ENCODE peak calls at places on chromosomes 7 and 10, in ten cellular contexts. One of them, this sample, is unnamed.

GRCh38 chr10:129642427-129642826 is 175.4 kb downstream of the MGMT start:
- DNase-seq in HTR-8/SVneo: no peak
- DNase-seq in activated T-cell treated with anti-CD3 and anti-CD28 coated beads, Interleukin-2, amount 50 U/mL, for 24 hours: no peak
- DNase-seq in RWPE1: peak
- DNase-seq in GM19239: no peak
- DNase-seq in nucleus accumbens: no peak
- DNase-seq in astrocyte of the spinal cord: no peak
- DNase-seq in NCI-H1417 treated with DMSO at 0.1 percent for 48 hours: no peak
- DNase-seq in M059J: no peak
- DNase-seq in stimulated activated CD4-positive, alpha-beta T cell treated with anti-CD3 and anti-CD28 coated beads, TNF-alpha, amount 100 ng/mL, for 24 hours: no peak
- DNase-seq in this sample: no peak

GRCh38 chr7:137891016-137891655 is 44.4 kb upstream of the DGKI start:
- DNase-seq in HTR-8/SVneo: no peak
- DNase-seq in activated T-cell treated with anti-CD3 and anti-CD28 coated beads, Interleukin-2, amount 50 U/mL, for 24 hours: no peak
- DNase-seq in RWPE1: no peak
- DNase-seq in GM19239: no peak
- DNase-seq in nucleus accumbens: no peak
- DNase-seq in astrocyte of the spinal cord: no peak
- DNase-seq in NCI-H1417 treated with DMSO at 0.1 percent for 48 hours: no peak
- DNase-seq in M059J: no peak
- DNase-seq in stimulated activated CD4-positive, alpha-beta T cell treated with anti-CD3 and anti-CD28 coated beads, TNF-alpha, amount 100 ng/mL, for 24 hours: no peak
- DNase-seq in this sample: no peak

GRCh38 chr7:13800694-13801448 is 188.6 kb downstream of the ETV1 start:
- DNase-seq in HTR-8/SVneo: no peak
- DNase-seq in activated T-cell treated with anti-CD3 and anti-CD28 coated beads, Interleukin-2, amount 50 U/mL, for 24 hours: no peak
- DNase-seq in RWPE1: peak
- DNase-seq in GM19239: no peak
- DNase-seq in nucleus accumbens: no peak
- DNase-seq in astrocyte of the spinal cord: peak
- DNase-seq in NCI-H1417 treated with DMSO at 0.1 percent for 48 hours: no peak
- DNase-seq in M059J: peak
- DNase-seq in stimulated activated CD4-positive, alpha-beta T cell treated with anti-CD3 and anti-CD28 coated beads, TNF-alpha, amount 100 ng/mL, for 24 hours: no peak
- DNase-seq in this sample: no peak

GRCh38 chr10:21135396-21135973 is 238.4 kb upstream of the NEBL start:
- DNase-seq in HTR-8/SVneo: no peak
- DNase-seq in activated T-cell treated with anti-CD3 and anti-CD28 coated beads, Interleukin-2, amount 50 U/mL, for 24 hours: no peak
- DNase-seq in RWPE1: peak
- DNase-seq in GM19239: no peak
- DNase-seq in nucleus accumbens: no peak
- DNase-seq in astrocyte of the spinal cord: no peak
- DNase-seq in NCI-H1417 treated with DMSO at 0.1 percent for 48 hours: no peak
- DNase-seq in M059J: no peak
- DNase-seq in stimulated activated CD4-positive, alpha-beta T cell treated with anti-CD3 and anti-CD28 coated beads, TNF-alpha, amount 100 ng/mL, for 24 hours: no peak
- DNase-seq in this sample: no peak

GRCh38 chr10:35339946-35340345 is 3.6 kb downstream of the CCNY start:
- DNase-seq in HTR-8/SVneo: no peak
- DNase-seq in activated T-cell treated with anti-CD3 and anti-CD28 coated beads, Interleukin-2, amount 50 U/mL, for 24 hours: no peak
- DNase-seq in RWPE1: no peak
- DNase-seq in GM19239: no peak
- DNase-seq in nucleus accumbens: no peak
- DNase-seq in astrocyte of the spinal cord: no peak
- DNase-seq in NCI-H1417 treated with DMSO at 0.1 percent for 48 hours: no peak
- DNase-seq in M059J: no peak
- DNase-seq in stimulated activated CD4-positive, alpha-beta T cell treated with anti-CD3 and anti-CD28 coated beads, TNF-alpha, amount 100 ng/mL, for 24 hours: no peak
- DNase-seq in this sample: no peak

GRCh38 chr7:34096135-34096775 is 190.9 kb downstream of the BMPER start:
- DNase-seq in HTR-8/SVneo: peak
- DNase-seq in activated T-cell treated with anti-CD3 and anti-CD28 coated beads, Interleukin-2, amount 50 U/mL, for 24 hours: no peak
- DNase-seq in RWPE1: no peak
- DNase-seq in GM19239: no peak
- DNase-seq in nucleus accumbens: no peak
- DNase-seq in astrocyte of the spinal cord: peak
- DNase-seq in NCI-H1417 treated with DMSO at 0.1 percent for 48 hours: no peak
- DNase-seq in M059J: peak
- DNase-seq in stimulated activated CD4-positive, alpha-beta T cell treated with anti-CD3 and anti-CD28 coated beads, TNF-alpha, amount 100 ng/mL, for 24 hours: no peak
- DNase-seq in this sample: no peak

GRCh38 chr10:18071591-18071990 is 68.6 kb upstream of the CACNB2 start:
- DNase-seq in HTR-8/SVneo: no peak
- DNase-seq in activated T-cell treated with anti-CD3 and anti-CD28 coated beads, Interleukin-2, amount 50 U/mL, for 24 hours: no peak
- DNase-seq in RWPE1: no peak
- DNase-seq in GM19239: no peak
- DNase-seq in nucleus accumbens: no peak
- DNase-seq in astrocyte of the spinal cord: no peak
- DNase-seq in NCI-H1417 treated with DMSO at 0.1 percent for 48 hours: no peak
- DNase-seq in M059J: no peak
- DNase-seq in stimulated activated CD4-positive, alpha-beta T cell treated with anti-CD3 and anti-CD28 coated beads, TNF-alpha, amount 100 ng/mL, for 24 hours: no peak
- DNase-seq in this sample: no peak

GRCh38 chr10:97407211-97407951 is 6.2 kb upstream of the RRP12 start:
- DNase-seq in HTR-8/SVneo: peak
- DNase-seq in activated T-cell treated with anti-CD3 and anti-CD28 coated beads, Interleukin-2, amount 50 U/mL, for 24 hours: peak
- DNase-seq in RWPE1: peak
- DNase-seq in GM19239: peak
- DNase-seq in nucleus accumbens: no peak
- DNase-seq in astrocyte of the spinal cord: peak
- DNase-seq in NCI-H1417 treated with DMSO at 0.1 percent for 48 hours: peak
- DNase-seq in M059J: peak
- DNase-seq in stimulated activated CD4-positive, alpha-beta T cell treated with anti-CD3 and anti-CD28 coated beads, TNF-alpha, amount 100 ng/mL, for 24 hours: peak
- DNase-seq in this sample: peak

GRCh38 chr7:129343099-129343700 is 91.0 kb upstream of the STRIP2 start:
- DNase-seq in HTR-8/SVneo: peak
- DNase-seq in activated T-cell treated with anti-CD3 and anti-CD28 coated beads, Interleukin-2, amount 50 U/mL, for 24 hours: no peak
- DNase-seq in RWPE1: peak
- DNase-seq in GM19239: peak
- DNase-seq in nucleus accumbens: no peak
- DNase-seq in astrocyte of the spinal cord: peak
- DNase-seq in NCI-H1417 treated with DMSO at 0.1 percent for 48 hours: peak
- DNase-seq in M059J: peak
- DNase-seq in stimulated activated CD4-positive, alpha-beta T cell treated with anti-CD3 and anti-CD28 coated beads, TNF-alpha, amount 100 ng/mL, for 24 hours: no peak
- DNase-seq in this sample: no peak

GRCh38 chr7:3083350-3083749 is 39.7 kb upstream of the CARD11 start:
- DNase-seq in HTR-8/SVneo: no peak
- DNase-seq in activated T-cell treated with anti-CD3 and anti-CD28 coated beads, Interleukin-2, amount 50 U/mL, for 24 hours: no peak
- DNase-seq in RWPE1: no peak
- DNase-seq in GM19239: no peak
- DNase-seq in nucleus accumbens: no peak
- DNase-seq in astrocyte of the spinal cord: no peak
- DNase-seq in NCI-H1417 treated with DMSO at 0.1 percent for 48 hours: no peak
- DNase-seq in M059J: no peak
- DNase-seq in stimulated activated CD4-positive, alpha-beta T cell treated with anti-CD3 and anti-CD28 coated beads, TNF-alpha, amount 100 ng/mL, for 24 hours: no peak
- DNase-seq in this sample: no peak

GRCh38 chr10:74558897-74559296 is 267.5 kb upstream of the KAT6B start:
- DNase-seq in HTR-8/SVneo: no peak
- DNase-seq in activated T-cell treated with anti-CD3 and anti-CD28 coated beads, Interleukin-2, amount 50 U/mL, for 24 hours: no peak
- DNase-seq in RWPE1: no peak
- DNase-seq in GM19239: no peak
- DNase-seq in nucleus accumbens: no peak
- DNase-seq in astrocyte of the spinal cord: no peak
- DNase-seq in NCI-H1417 treated with DMSO at 0.1 percent for 48 hours: no peak
- DNase-seq in M059J: no peak
- DNase-seq in stimulated activated CD4-positive, alpha-beta T cell treated with anti-CD3 and anti-CD28 coated beads, TNF-alpha, amount 100 ng/mL, for 24 hours: no peak
- DNase-seq in this sample: no peak

GRCh38 chr10:31771345-31771831 is 157.2 kb downstream of the ARHGAP12 start:
- DNase-seq in HTR-8/SVneo: no peak
- DNase-seq in activated T-cell treated with anti-CD3 and anti-CD28 coated beads, Interleukin-2, amount 50 U/mL, for 24 hours: no peak
- DNase-seq in RWPE1: no peak
- DNase-seq in GM19239: no peak
- DNase-seq in nucleus accumbens: no peak
- DNase-seq in astrocyte of the spinal cord: peak
- DNase-seq in NCI-H1417 treated with DMSO at 0.1 percent for 48 hours: no peak
- DNase-seq in M059J: no peak
- DNase-seq in stimulated activated CD4-positive, alpha-beta T cell treated with anti-CD3 and anti-CD28 coated beads, TNF-alpha, amount 100 ng/mL, for 24 hours: no peak
- DNase-seq in this sample: no peak

GRCh38 chr10:79400567-79401004 is 44.8 kb downstream of the ZCCHC24 start:
- DNase-seq in HTR-8/SVneo: peak
- DNase-seq in activated T-cell treated with anti-CD3 and anti-CD28 coated beads, Interleukin-2, amount 50 U/mL, for 24 hours: peak
- DNase-seq in RWPE1: peak
- DNase-seq in GM19239: peak
- DNase-seq in nucleus accumbens: no peak
- DNase-seq in astrocyte of the spinal cord: no peak
- DNase-seq in NCI-H1417 treated with DMSO at 0.1 percent for 48 hours: no peak
- DNase-seq in M059J: peak
- DNase-seq in stimulated activated CD4-positive, alpha-beta T cell treated with anti-CD3 and anti-CD28 coated beads, TNF-alpha, amount 100 ng/mL, for 24 hours: peak
- DNase-seq in this sample: peak

GRCh38 chr7:145909956-145910611 is 206.5 kb upstream of the CNTNAP2 start:
- DNase-seq in HTR-8/SVneo: no peak
- DNase-seq in activated T-cell treated with anti-CD3 and anti-CD28 coated beads, Interleukin-2, amount 50 U/mL, for 24 hours: no peak
- DNase-seq in RWPE1: no peak
- DNase-seq in GM19239: peak
- DNase-seq in nucleus accumbens: no peak
- DNase-seq in astrocyte of the spinal cord: peak
- DNase-seq in NCI-H1417 treated with DMSO at 0.1 percent for 48 hours: no peak
- DNase-seq in M059J: peak
- DNase-seq in stimulated activated CD4-positive, alpha-beta T cell treated with anti-CD3 and anti-CD28 coated beads, TNF-alpha, amount 100 ng/mL, for 24 hours: no peak
- DNase-seq in this sample: no peak

GRCh38 chr7:69742237-69742636 is 144.0 kb downstream of the AUTS2 start:
- DNase-seq in HTR-8/SVneo: no peak
- DNase-seq in activated T-cell treated with anti-CD3 and anti-CD28 coated beads, Interleukin-2, amount 50 U/mL, for 24 hours: no peak
- DNase-seq in RWPE1: no peak
- DNase-seq in GM19239: no peak
- DNase-seq in nucleus accumbens: no peak
- DNase-seq in astrocyte of the spinal cord: no peak
- DNase-seq in NCI-H1417 treated with DMSO at 0.1 percent for 48 hours: no peak
- DNase-seq in M059J: no peak
- DNase-seq in stimulated activated CD4-positive, alpha-beta T cell treated with anti-CD3 and anti-CD28 coated beads, TNF-alpha, amount 100 ng/mL, for 24 hours: no peak
- DNase-seq in this sample: no peak

GRCh38 chr7:1093916-1094508 is 6.1 kb downstream of the GPER1 start:
- DNase-seq in HTR-8/SVneo: no peak
- DNase-seq in activated T-cell treated with anti-CD3 and anti-CD28 coated beads, Interleukin-2, amount 50 U/mL, for 24 hours: no peak
- DNase-seq in RWPE1: no peak
- DNase-seq in GM19239: no peak
- DNase-seq in nucleus accumbens: no peak
- DNase-seq in astrocyte of the spinal cord: no peak
- DNase-seq in NCI-H1417 treated with DMSO at 0.1 percent for 48 hours: no peak
- DNase-seq in M059J: no peak
- DNase-seq in stimulated activated CD4-positive, alpha-beta T cell treated with anti-CD3 and anti-CD28 coated beads, TNF-alpha, amount 100 ng/mL, for 24 hours: no peak
- DNase-seq in this sample: no peak

GRCh38 chr7:158740657-158741293 is 36.2 kb upstream of the NCAPG2 start:
- DNase-seq in HTR-8/SVneo: no peak
- DNase-seq in activated T-cell treated with anti-CD3 and anti-CD28 coated beads, Interleukin-2, amount 50 U/mL, for 24 hours: no peak
- DNase-seq in RWPE1: peak
- DNase-seq in GM19239: no peak
- DNase-seq in nucleus accumbens: no peak
- DNase-seq in astrocyte of the spinal cord: peak
- DNase-seq in NCI-H1417 treated with DMSO at 0.1 percent for 48 hours: no peak
- DNase-seq in M059J: peak
- DNase-seq in stimulated activated CD4-positive, alpha-beta T cell treated with anti-CD3 and anti-CD28 coated beads, TNF-alpha, amount 100 ng/mL, for 24 hours: no peak
- DNase-seq in this sample: no peak

GRCh38 chr10:78746178-78746763 is 322.5 kb upstream of the ZMIZ1 start:
- DNase-seq in HTR-8/SVneo: no peak
- DNase-seq in activated T-cell treated with anti-CD3 and anti-CD28 coated beads, Interleukin-2, amount 50 U/mL, for 24 hours: no peak
- DNase-seq in RWPE1: no peak
- DNase-seq in GM19239: no peak
- DNase-seq in nucleus accumbens: no peak
- DNase-seq in astrocyte of the spinal cord: no peak
- DNase-seq in NCI-H1417 treated with DMSO at 0.1 percent for 48 hours: no peak
- DNase-seq in M059J: no peak
- DNase-seq in stimulated activated CD4-positive, alpha-beta T cell treated with anti-CD3 and anti-CD28 coated beads, TNF-alpha, amount 100 ng/mL, for 24 hours: no peak
- DNase-seq in this sample: no peak